ENCODE peak calls at places on chromosomes 13 and 19, in five cellular contexts. Z, S, J, W and T are unnamed samples.

GRCh38 chr13:50098693-50099092 is 83.4 kb downstream of the KCNRG start:
- DNase-seq in Z (no peak), S (no peak), J (no peak), W (no peak), T (no peak)

GRCh38 chr19:2636142-2636896 is 66.2 kb downstream of the GNG7 start:
- DNase-seq in Z (no peak), S (no peak), W (no peak), J (no peak), T (no peak)

GRCh38 chr19:46133101-46133627 is 8.7 kb upstream of the IGFL3 start:
- DNase-seq in J (no peak), W (peak), Z (no peak), S (peak), T (peak)

GRCh38 chr13:51562011-51562671 is 22.1 kb upstream of the WDFY2 start:
- DNase-seq in J (no peak), W (no peak), Z (no peak), S (no peak), T (no peak)

GRCh38 chr13:47858042-47858677 is 142.9 kb downstream of the SUCLA2 start:
- DNase-seq in W (no peak), Z (no peak), S (no peak), J (no peak), T (no peak)

GRCh38 chr19:37718357-37718756 is 1.2 kb downstream of the ZNF607 start:
- DNase-seq in S (no peak), Z (no peak), W (no peak), J (no peak), T (no peak)

GRCh38 chr19:45716314-45717130 is 14.2 kb downstream of the FBXO46 start:
- DNase-seq in S (peak), J (peak), W (peak), Z (no peak), T (peak)

GRCh38 chr13:113804017-113804702 is 45.1 kb downstream of the TMEM255B start:
- DNase-seq in Z (peak), W (no peak), S (no peak), J (no peak), T (no peak)

GRCh38 chr13:35025314-35025713 is 83.2 kb downstream of the NBEA start:
- DNase-seq in S (no peak), W (no peak), Z (no peak), J (no peak), T (no peak)

GRCh38 chr19:10672529-10673150 is 18.5 kb downstream of the ILF3 start:
- DNase-seq in W (no peak), J (no peak), S (no peak), Z (no peak), T (no peak)

GRCh38 chr13:39468306-39468705 is 134.7 kb downstream of the LHFPL6 start:
- DNase-seq in Z (no peak), W (no peak), J (no peak), S (no peak), T (no peak)

GRCh38 chr19:48874309-48875135 is 2.3 kb downstream of the PPP1R15A start:
- DNase-seq in J (no peak), S (peak), W (peak), Z (peak), T (no peak)

GRCh38 chr19:48870048-48870447 is 1.6 kb upstream of the PLEKHA4 start:
- DNase-seq in J (no peak), S (no peak), W (no peak), Z (no peak), T (no peak)

GRCh38 chr19:48873476-48874308 is 1.5 kb downstream of the PPP1R15A start:
- DNase-seq in Z (no peak), S (peak), W (peak), J (no peak), T (peak)

GRCh38 chr19:48872182-48872883 is at the start of gene PPP1R15A:
- DNase-seq in S (peak), Z (peak), W (peak), J (peak), T (peak)

DNA sequence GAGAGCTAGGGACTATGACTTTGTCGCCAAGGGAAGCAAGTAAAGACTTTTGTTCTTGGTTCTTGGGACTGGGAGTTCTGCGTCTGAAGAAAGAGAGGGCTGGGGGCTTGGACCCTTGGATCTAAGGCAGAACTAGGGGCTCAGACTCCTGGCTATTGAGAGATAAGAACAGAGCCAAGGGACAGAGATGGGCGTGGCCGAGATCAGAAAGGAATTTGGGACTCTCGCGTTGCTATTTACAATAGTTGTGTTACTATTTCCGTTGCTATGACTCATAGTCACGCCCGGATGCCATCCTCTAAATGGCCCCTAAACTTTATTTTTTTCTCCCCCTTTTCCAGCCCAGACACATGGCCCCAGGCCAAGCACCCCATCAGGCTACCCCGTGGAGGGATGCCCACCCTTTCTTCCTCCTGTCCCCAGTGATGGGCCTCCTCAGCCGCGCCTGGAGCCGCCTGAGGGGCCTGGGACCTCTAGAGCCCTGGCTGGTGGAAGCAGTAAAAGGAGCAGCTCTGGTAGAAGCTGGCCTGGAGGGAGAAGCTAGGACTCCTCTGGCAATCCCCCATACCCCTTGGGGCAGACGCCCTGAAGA is 759 bp downstream of the PPP1R15A start:
- DNase-seq in J (peak), W (peak), Z (peak), S (peak), T (peak)
- TF ChIP-seq POLR2A in J (no peak), W (peak), Z (no peak), S (no peak), T (no peak)

GRCh38 chr19:39823693-39824092 is 10.3 kb downstream of the DYRK1B start:
- DNase-seq in J (no peak), Z (no peak), W (no peak), S (no peak), T (no peak)

GRCh38 chr19:39826311-39826945 is 7.5 kb downstream of the DYRK1B start:
- DNase-seq in J (no peak), Z (no peak), W (no peak), S (no peak), T (no peak)

GRCh38 chr19:39825531-39826076 is 8.4 kb downstream of the DYRK1B start:
- DNase-seq in J (no peak), S (no peak), W (no peak), Z (peak), T (no peak)

GRCh38 chr19:39824143-39825092 is 9.5 kb downstream of the DYRK1B start:
- DNase-seq in S (no peak), Z (peak), W (peak), J (peak), T (peak)

GRCh38 chr19:39825093-39825463 is 8.9 kb downstream of the DYRK1B start:
- DNase-seq in Z (no peak), W (no peak), J (no peak), S (no peak), T (no peak)
- H3K4me3 ChIP-seq in Z (no peak), W (peak), J (no peak), S (no peak), T (no peak)

GRCh38 chr19:18519962-18520847 is 1.7 kb downstream of the ELL start:
- DNase-seq in S (peak), Z (no peak), J (peak), W (peak), T (peak)

GRCh38 chr19:18515959-18516358 is 5.9 kb downstream of the ELL start:
- DNase-seq in S (no peak), J (no peak), W (no peak), Z (no peak), T (no peak)

GRCh38 chr19:18514800-18515682 is 6.8 kb downstream of the ELL start:
- DNase-seq in W (peak), J (no peak), Z (no peak), S (peak), T (peak)

GRCh38 chr19:18518639-18519038 is 3.2 kb downstream of the ELL start:
- DNase-seq in W (no peak), S (no peak), Z (no peak), J (no peak), T (no peak)

GRCh38 chr19:18517606-18518005 is 4.3 kb downstream of the ELL start:
- DNase-seq in J (no peak), Z (no peak), W (no peak), S (no peak), T (no peak)
- TF ChIP-seq CTCF in J (no peak), Z (no peak), W (no peak), S (no peak), T (no peak)

DNA sequence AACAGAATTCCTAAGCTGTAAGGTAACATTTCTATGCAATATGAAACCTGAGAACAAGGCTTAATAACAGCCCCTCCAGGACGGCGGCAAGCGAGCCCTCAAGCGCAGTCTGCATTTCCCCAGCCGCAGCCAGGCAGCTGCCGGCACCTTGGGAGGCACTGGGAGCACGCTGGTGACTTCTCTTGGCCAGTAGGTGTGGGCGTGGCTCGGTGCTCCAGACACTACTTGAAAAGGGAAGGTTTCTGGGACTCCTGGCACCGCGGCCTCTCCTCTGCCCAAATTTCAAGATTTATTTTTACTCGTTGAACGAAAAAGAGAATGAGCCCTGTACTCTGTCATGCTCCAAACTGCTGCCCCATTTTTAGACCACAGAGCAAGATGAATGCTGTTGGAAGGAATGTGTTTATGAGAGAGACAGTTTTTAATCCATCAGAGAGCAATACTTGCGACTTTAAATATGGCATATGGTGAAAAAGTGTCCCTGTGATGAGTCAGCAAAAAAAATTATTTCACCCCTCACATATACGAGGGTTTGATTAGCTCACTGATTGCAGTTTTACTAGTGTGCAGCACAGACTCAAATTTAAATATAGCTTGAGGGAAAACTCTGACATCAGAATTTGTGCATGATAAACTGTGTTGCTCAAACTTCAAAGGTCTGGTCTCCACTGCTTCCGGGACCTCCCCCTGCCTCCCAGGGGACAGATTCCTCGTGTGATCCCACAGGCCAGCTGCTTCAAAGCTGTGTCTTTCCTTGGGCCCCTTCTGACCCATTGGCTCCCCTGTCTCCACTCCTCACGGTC is 81.3 kb downstream of the COL4A2 start:
- DNase-seq in S (no peak), W (no peak), Z (peak), J (no peak), T (no peak)
- TF ChIP-seq POLR2A in S (no peak), W (no peak), Z (no peak), J (no peak), T (no peak)

GRCh38 chr13:78430166-78430791 is 173.1 kb downstream of the POU4F1 start:
- DNase-seq in J (no peak), S (no peak), Z (no peak), W (no peak), T (no peak)
- H3K4me3 ChIP-seq in J (no peak), S (no peak), Z (no peak), W (no peak), T (no peak)

GRCh38 chr19:14333101-14333871 is 48.0 kb upstream of the ADGRE5 start:
- DNase-seq in S (peak), J (no peak), W (no peak), Z (peak), T (no peak)
- TF ChIP-seq CTCF in S (no peak), J (no peak), W (no peak), Z (no peak), T (no peak)

GRCh38 chr19:47230122-47230920 is 678 bp downstream of the BBC3 start:
- DNase-seq in S (peak), J (no peak), Z (peak), W (peak), T (peak)

GRCh38 chr19:47229674-47230121 is 1.3 kb downstream of the BBC3 start:
- DNase-seq in W (peak), S (peak), Z (no peak), J (no peak), T (no peak)

GRCh38 chr19:47230921-47231214 is at the start of gene BBC3:
- DNase-seq in W (no peak), S (no peak), J (no peak), Z (no peak), T (no peak)

GRCh38 chr19:47232422-47233211 is 1.6 kb upstream of the BBC3 start:
- DNase-seq in J (no peak), W (no peak), Z (no peak), S (peak), T (no peak)

GRCh38 chr19:47231215-47232054 is 436 bp upstream of the BBC3 start:
- DNase-seq in S (peak), Z (peak), J (peak), W (peak), T (peak)
- TF ChIP-seq POLR2A in S (no peak), Z (no peak), J (peak), W (no peak), T (no peak)

GRCh38 chr19:4640247-4641000 is 1.1 kb downstream of the TNFAIP8L1 start:
- DNase-seq in J (no peak), S (no peak), W (no peak), Z (no peak), T (no peak)
- H3K4me3 ChIP-seq in J (peak), S (peak), W (peak), Z (peak), T (peak)